ENCODE peak calls at places on chromosome 7, in nine cellular contexts. One of them, this sample, is unnamed.

GRCh38 chr7:28052933-28053332 is 127.7 kb downstream of the JAZF1 start:
- DNase-seq in MM.1S: no peak
- DNase-seq in PC-3: no peak
- DNase-seq in SK-N-SH: no peak
- DNase-seq in neural progenitor cell: no peak
- DNase-seq in hepatocyte: no peak
- DNase-seq in HCT116: no peak
- DNase-seq in OCI-LY7: no peak
- DNase-seq in GM23338: no peak
- DNase-seq in this sample: peak; percentile 74

GRCh38 chr7:96778263-96778662 is 68.6 kb upstream of the SEM1 start:
- DNase-seq in PC-3: peak; percentile 22
- DNase-seq in neural progenitor cell: peak; percentile 29
- DNase-seq in HCT116: peak; percentile 4
- DNase-seq in GM23338: peak; percentile 79
- DNase-seq in OCI-LY7: peak; percentile 2
- DNase-seq in SK-N-SH: peak; percentile 23
- DNase-seq in hepatocyte: peak; percentile 6
- DNase-seq in MM.1S: no peak
- DNase-seq in this sample: no peak

GRCh38 chr7:86226191-86226590 is 417.5 kb upstream of the GRM3 start:
- DNase-seq in hepatocyte: no peak
- DNase-seq in PC-3: no peak
- DNase-seq in SK-N-SH: no peak
- DNase-seq in GM23338: no peak
- DNase-seq in MM.1S: no peak
- DNase-seq in neural progenitor cell: no peak
- DNase-seq in HCT116: no peak
- DNase-seq in OCI-LY7: no peak
- DNase-seq in this sample: no peak

GRCh38 chr7:136405931-136406777 is 429.0 kb upstream of the MTPN start:
- DNase-seq in SK-N-SH: peak; percentile 65
- DNase-seq in neural progenitor cell: peak; percentile 84
- DNase-seq in MM.1S: peak; percentile 79
- DNase-seq in PC-3: peak; percentile 60
- DNase-seq in hepatocyte: peak; percentile 78
- DNase-seq in OCI-LY7: peak; percentile 82
- DNase-seq in GM23338: peak; percentile 88
- DNase-seq in HCT116: peak; percentile 15
- DNase-seq in this sample: peak; percentile 58

GRCh38 chr7:157271991-157272324 is 64.8 kb upstream of the DNAJB6 start:
- DNase-seq in neural progenitor cell: no peak
- DNase-seq in HCT116: no peak
- DNase-seq in PC-3: peak; percentile 58
- DNase-seq in hepatocyte: peak; percentile 82
- DNase-seq in OCI-LY7: no peak
- DNase-seq in SK-N-SH: no peak
- DNase-seq in GM23338: no peak
- DNase-seq in MM.1S: no peak
- DNase-seq in this sample: peak; percentile 97

GRCh38 chr7:68535266-68535665 is 1063.0 kb upstream of the AUTS2 start:
- DNase-seq in SK-N-SH: no peak
- DNase-seq in GM23338: no peak
- DNase-seq in MM.1S: no peak
- DNase-seq in OCI-LY7: no peak
- DNase-seq in neural progenitor cell: no peak
- DNase-seq in hepatocyte: no peak
- DNase-seq in PC-3: no peak
- DNase-seq in HCT116: no peak
- DNase-seq in this sample: no peak

GRCh38 chr7:138975343-138976104 is 5.7 kb downstream of the KIAA1549 start:
- DNase-seq in GM23338: peak; percentile 39
- DNase-seq in SK-N-SH: peak; percentile 73
- DNase-seq in neural progenitor cell: peak; percentile 72
- DNase-seq in PC-3: no peak
- DNase-seq in hepatocyte: no peak
- DNase-seq in MM.1S: no peak
- DNase-seq in OCI-LY7: no peak
- DNase-seq in HCT116: no peak
- DNase-seq in this sample: no peak

GRCh38 chr7:87876759-87877234 is 504 bp downstream of the DBF4 start:
- DNase-seq in OCI-LY7: peak; percentile 72
- DNase-seq in hepatocyte: peak; percentile 80
- DNase-seq in neural progenitor cell: peak; percentile 84
- DNase-seq in GM23338: peak; percentile 78
- DNase-seq in SK-N-SH: peak; percentile 77
- DNase-seq in PC-3: peak; percentile 41
- DNase-seq in HCT116: no peak
- DNase-seq in MM.1S: peak; percentile 71
- DNase-seq in this sample: peak; percentile 88

GRCh38 chr7:133735222-133735621 is 391.9 kb upstream of the LRGUK start:
- DNase-seq in neural progenitor cell: no peak
- DNase-seq in PC-3: peak; percentile 10
- DNase-seq in OCI-LY7: no peak
- DNase-seq in hepatocyte: no peak
- DNase-seq in GM23338: no peak
- DNase-seq in MM.1S: no peak
- DNase-seq in HCT116: no peak
- DNase-seq in SK-N-SH: no peak
- DNase-seq in this sample: peak; percentile 37

GRCh38 chr7:53835301-53835700 is 706.9 kb upstream of the VSTM2A start:
- DNase-seq in hepatocyte: no peak
- DNase-seq in neural progenitor cell: no peak
- DNase-seq in MM.1S: no peak
- DNase-seq in GM23338: no peak
- DNase-seq in PC-3: no peak
- DNase-seq in HCT116: no peak
- DNase-seq in SK-N-SH: no peak
- DNase-seq in OCI-LY7: no peak
- DNase-seq in this sample: no peak

GRCh38 chr7:89401099-89401498 is 605.6 kb upstream of the TEX47 start:
- DNase-seq in SK-N-SH: no peak
- DNase-seq in MM.1S: no peak
- DNase-seq in HCT116: no peak
- DNase-seq in PC-3: no peak
- DNase-seq in OCI-LY7: no peak
- DNase-seq in neural progenitor cell: no peak
- DNase-seq in GM23338: no peak
- DNase-seq in hepatocyte: no peak
- DNase-seq in this sample: no peak

GRCh38 chr7:128908750-128909385 is 1.6 kb downstream of the KCP start:
- DNase-seq in HCT116: no peak
- DNase-seq in MM.1S: no peak
- DNase-seq in PC-3: no peak
- DNase-seq in neural progenitor cell: peak; percentile 39
- DNase-seq in OCI-LY7: no peak
- DNase-seq in hepatocyte: no peak
- DNase-seq in SK-N-SH: peak; percentile 48
- DNase-seq in GM23338: no peak
- DNase-seq in this sample: no peak

GRCh38 chr7:95690367-95690947 is 81.9 kb upstream of the DYNC1I1 start:
- DNase-seq in neural progenitor cell: peak; percentile 63
- DNase-seq in GM23338: peak; percentile 65
- DNase-seq in SK-N-SH: peak; percentile 27
- DNase-seq in PC-3: peak; percentile 51
- DNase-seq in HCT116: peak; percentile 52
- DNase-seq in hepatocyte: peak; percentile 53
- DNase-seq in MM.1S: peak; percentile 51
- DNase-seq in OCI-LY7: peak; percentile 43
- DNase-seq in this sample: peak; percentile 60

GRCh38 chr7:5528071-5528814 is 104.6 kb upstream of the TNRC18 start:
- DNase-seq in SK-N-SH: no peak
- DNase-seq in MM.1S: peak; percentile 9
- DNase-seq in HCT116: no peak
- DNase-seq in neural progenitor cell: peak; percentile 59
- DNase-seq in PC-3: no peak
- DNase-seq in hepatocyte: no peak
- DNase-seq in GM23338: no peak
- DNase-seq in OCI-LY7: peak; percentile 13
- DNase-seq in this sample: peak; percentile 79

GRCh38 chr7:29285451-29285807 is 90.9 kb downstream of the CHN2 start:
- DNase-seq in PC-3: peak; percentile 97
- DNase-seq in hepatocyte: no peak
- DNase-seq in SK-N-SH: no peak
- DNase-seq in neural progenitor cell: no peak
- DNase-seq in MM.1S: no peak
- DNase-seq in HCT116: peak; percentile 62
- DNase-seq in GM23338: no peak
- DNase-seq in OCI-LY7: no peak
- DNase-seq in this sample: peak; percentile 88

GRCh38 chr7:4198301-4198700 is 483.8 kb upstream of the FOXK1 start:
- DNase-seq in SK-N-SH: no peak
- DNase-seq in GM23338: no peak
- DNase-seq in OCI-LY7: no peak
- DNase-seq in hepatocyte: no peak
- DNase-seq in neural progenitor cell: no peak
- DNase-seq in PC-3: no peak
- DNase-seq in HCT116: no peak
- DNase-seq in MM.1S: no peak
- DNase-seq in this sample: no peak

GRCh38 chr7:135877799-135878198 is 99.4 kb downstream of the MTPN start:
- DNase-seq in neural progenitor cell: no peak
- DNase-seq in PC-3: peak; percentile 94
- DNase-seq in GM23338: no peak
- DNase-seq in OCI-LY7: no peak
- DNase-seq in MM.1S: no peak
- DNase-seq in hepatocyte: peak; percentile 76
- DNase-seq in SK-N-SH: no peak
- DNase-seq in HCT116: no peak
- DNase-seq in this sample: peak; percentile 68

GRCh38 chr7:2760098-2760889 is 72.3 kb downstream of the AMZ1 start:
- DNase-seq in neural progenitor cell: peak; percentile 74
- DNase-seq in HCT116: peak; percentile 43
- DNase-seq in OCI-LY7: peak; percentile 15
- DNase-seq in SK-N-SH: peak; percentile 85
- DNase-seq in MM.1S: no peak
- DNase-seq in PC-3: peak; percentile 62
- DNase-seq in hepatocyte: peak; percentile 76
- DNase-seq in GM23338: peak; percentile 86
- DNase-seq in this sample: peak; percentile 76

GRCh38 chr7:13155188-13155587 is 467.8 kb downstream of the ARL4A start:
- DNase-seq in neural progenitor cell: no peak
- DNase-seq in HCT116: no peak
- DNase-seq in OCI-LY7: no peak
- DNase-seq in GM23338: no peak
- DNase-seq in hepatocyte: no peak
- DNase-seq in SK-N-SH: no peak
- DNase-seq in PC-3: no peak
- DNase-seq in MM.1S: peak; percentile 70
- DNase-seq in this sample: no peak
- H3K27ac ChIP-seq in neural progenitor cell: no peak overlapping the region
- H3K27ac ChIP-seq in HCT116: no peak overlapping the region
- H3K27ac ChIP-seq in OCI-LY7: no peak overlapping the region
- H3K27ac ChIP-seq in GM23338: no peak overlapping the region
- H3K27ac ChIP-seq in hepatocyte: no peak overlapping the region
- H3K27ac ChIP-seq in SK-N-SH: no peak overlapping the region
- H3K27ac ChIP-seq in PC-3: no peak overlapping the region
- H3K27ac ChIP-seq in MM.1S: peak overlapping the region; percentile 48
- H3K27ac ChIP-seq in this sample: no peak overlapping the region

GRCh38 chr7:24441331-24442059 is 131.8 kb upstream of the PALS2 start:
- DNase-seq in HCT116: no peak
- DNase-seq in SK-N-SH: no peak
- DNase-seq in PC-3: no peak
- DNase-seq in hepatocyte: no peak
- DNase-seq in OCI-LY7: no peak
- DNase-seq in GM23338: no peak
- DNase-seq in neural progenitor cell: no peak
- DNase-seq in MM.1S: peak; percentile 71
- DNase-seq in this sample: no peak
- H2AFZ ChIP-seq in HCT116: no peak overlapping the region
- H2AFZ ChIP-seq in SK-N-SH: no peak overlapping the region
- H2AFZ ChIP-seq in PC-3: no peak overlapping the region
- H2AFZ ChIP-seq in hepatocyte: no peak overlapping the region
- H2AFZ ChIP-seq in OCI-LY7: no peak overlapping the region
- H2AFZ ChIP-seq in GM23338: no peak overlapping the region
- H2AFZ ChIP-seq in neural progenitor cell: no peak overlapping the region
- H2AFZ ChIP-seq in MM.1S: peak overlapping the region; percentile 87
- H2AFZ ChIP-seq in this sample: no peak overlapping the region

DNA sequence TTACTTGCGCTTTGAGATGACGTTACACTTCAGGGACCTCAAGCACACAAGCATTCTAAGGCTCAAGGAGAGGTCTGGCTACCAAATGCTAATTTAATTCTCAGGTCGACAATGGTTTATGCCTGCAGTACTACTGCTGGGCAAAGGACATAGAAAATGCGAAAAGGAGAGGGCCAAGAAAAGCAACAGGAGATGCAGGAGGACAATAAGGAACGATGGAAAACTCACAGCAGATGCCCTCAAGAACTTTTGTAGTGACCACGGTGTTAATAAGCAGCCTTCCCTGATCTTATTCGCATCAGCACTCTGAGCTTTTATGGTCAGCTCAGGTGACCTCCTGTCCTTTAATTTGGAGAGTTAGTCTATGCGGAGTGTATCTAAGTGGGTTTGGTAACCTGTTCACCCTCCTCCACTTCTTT is 146.3 kb downstream of the GPR85 start:
- DNase-seq in neural progenitor cell: no peak
- DNase-seq in GM23338: peak; percentile 87
- DNase-seq in MM.1S: no peak
- DNase-seq in PC-3: no peak
- DNase-seq in HCT116: no peak
- DNase-seq in hepatocyte: no peak
- DNase-seq in OCI-LY7: no peak
- DNase-seq in SK-N-SH: no peak
- DNase-seq in this sample: no peak
- TF ChIP-seq EZH2phosphoT487 in neural progenitor cell: no peak
- TF ChIP-seq EZH2phosphoT487 in GM23338: no peak
- TF ChIP-seq EZH2phosphoT487 in MM.1S: no peak
- TF ChIP-seq EZH2phosphoT487 in PC-3: no peak
- TF ChIP-seq EZH2phosphoT487 in HCT116: no peak
- TF ChIP-seq EZH2phosphoT487 in hepatocyte: no peak
- TF ChIP-seq EZH2phosphoT487 in OCI-LY7: no peak
- TF ChIP-seq EZH2phosphoT487 in SK-N-SH: no peak
- TF ChIP-seq EZH2phosphoT487 in this sample: no peak

GRCh38 chr7:72016574-72016973 is 395.6 kb downstream of the CALN1 start:
- DNase-seq in neural progenitor cell: no peak
- DNase-seq in PC-3: no peak
- DNase-seq in SK-N-SH: no peak
- DNase-seq in GM23338: no peak
- DNase-seq in HCT116: no peak
- DNase-seq in OCI-LY7: no peak
- DNase-seq in hepatocyte: no peak
- DNase-seq in MM.1S: no peak
- DNase-seq in this sample: no peak
- H3K27ac ChIP-seq in neural progenitor cell: no peak overlapping the region
- H3K27ac ChIP-seq in PC-3: no peak overlapping the region
- H3K27ac ChIP-seq in SK-N-SH: no peak overlapping the region
- H3K27ac ChIP-seq in GM23338: no peak overlapping the region
- H3K27ac ChIP-seq in HCT116: no peak overlapping the region
- H3K27ac ChIP-seq in OCI-LY7: no peak overlapping the region
- H3K27ac ChIP-seq in hepatocyte: no peak overlapping the region
- H3K27ac ChIP-seq in MM.1S: no peak overlapping the region
- H3K27ac ChIP-seq in this sample: no peak overlapping the region

DNA sequence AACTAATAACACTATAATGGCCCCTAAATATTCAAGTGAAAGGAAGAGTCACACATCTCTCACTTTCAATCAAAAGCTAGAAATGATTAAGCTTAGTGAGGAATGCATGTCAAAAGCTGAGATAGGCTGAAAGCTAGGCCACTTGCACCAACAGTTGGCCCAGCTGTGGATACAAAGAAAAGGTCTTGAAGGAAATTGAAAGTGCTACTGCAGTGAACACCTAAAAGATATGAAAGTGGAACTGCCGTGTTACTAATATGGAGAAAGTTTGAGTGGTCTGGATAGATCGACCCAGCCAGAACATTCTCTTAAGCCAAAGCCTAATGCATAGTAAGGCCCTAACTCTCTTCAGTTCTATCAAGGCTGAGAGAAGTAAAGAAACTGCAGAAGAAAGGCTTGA is 12.1 kb upstream of the SNX13 start:
- DNase-seq in hepatocyte: no peak
- DNase-seq in GM23338: no peak
- DNase-seq in PC-3: no peak
- DNase-seq in OCI-LY7: peak; percentile 45
- DNase-seq in HCT116: no peak
- DNase-seq in neural progenitor cell: no peak
- DNase-seq in MM.1S: peak; percentile 90
- DNase-seq in SK-N-SH: no peak
- DNase-seq in this sample: no peak
- H2AFZ ChIP-seq in hepatocyte: no peak overlapping the region
- H2AFZ ChIP-seq in GM23338: peak overlapping the region; percentile 16
- H2AFZ ChIP-seq in PC-3: no peak overlapping the region
- H2AFZ ChIP-seq in OCI-LY7: peak overlapping the region; percentile 73
- H2AFZ ChIP-seq in HCT116: no peak overlapping the region
- H2AFZ ChIP-seq in neural progenitor cell: no peak overlapping the region
- H2AFZ ChIP-seq in MM.1S: no peak overlapping the region
- H2AFZ ChIP-seq in SK-N-SH: no peak overlapping the region
- H2AFZ ChIP-seq in this sample: no peak overlapping the region